ENCODE peak calls at places on chromosomes 12 and 14, in six cellular contexts. N, X, Z, I, M and E are unnamed samples.

GRCh38 chr12:89733579-89734201 is 25.1 kb upstream of the ATP2B1 start:
- DNase-seq in M (peak), I (peak), N (peak), Z (no peak), X (peak), E (no peak)

GRCh38 chr14:99534863-99535262 is 53.7 kb downstream of the CCNK start:
- DNase-seq in I (peak), N (no peak), Z (no peak), X (no peak), M (no peak), E (no peak)

GRCh38 chr12:95881331-95881955 is 22.7 kb downstream of the SNRPF start:
- DNase-seq in Z (no peak), X (no peak), M (no peak), N (peak), I (peak), E (no peak)

GRCh38 chr12:32115404-32116104 is 8.9 kb downstream of the BICD1 start:
- DNase-seq in Z (no peak), I (peak), M (no peak), N (peak), X (peak), E (peak)

GRCh38 chr12:103273645-103274044 is 222.1 kb downstream of the C12orf42 start:
- DNase-seq in M (no peak), N (no peak), X (no peak), I (no peak), Z (peak), E (no peak)

GRCh38 chr14:87181288-87181687 is 811.7 kb downstream of the GALC start:
- DNase-seq in X (no peak), Z (no peak), M (no peak), I (no peak), N (no peak), E (no peak)

GRCh38 chr12:12533238-12533829 is 29.3 kb downstream of the DUSP16 start:
- DNase-seq in Z (no peak), I (peak), M (no peak), N (no peak), X (no peak), E (no peak)

GRCh38 chr14:69081271-69081670 is 71.6 kb downstream of the DCAF5 start:
- DNase-seq in M (no peak), Z (no peak), X (no peak), I (no peak), N (no peak), E (no peak)

GRCh38 chr14:24481622-24482324 is 26.3 kb downstream of the CMA1 start:
- DNase-seq in I (no peak), M (no peak), Z (peak), X (peak), N (peak), E (no peak)

GRCh38 chr12:8985213-8985612 is 4.1 kb upstream of the KLRG1 start:
- DNase-seq in M (no peak), N (no peak), Z (no peak), I (no peak), X (no peak), E (no peak)

GRCh38 chr12:132520421-132521199 is 30.7 kb downstream of the FBRSL1 start:
- DNase-seq in N (no peak), I (no peak), X (no peak), Z (no peak), M (no peak), E (no peak)

GRCh38 chr12:97940629-97941028 is 478.0 kb downstream of the RMST start:
- DNase-seq in Z (no peak), N (no peak), X (no peak), I (no peak), M (no peak), E (no peak)

GRCh38 chr12:54337280-54337842 is 12.4 kb downstream of the COPZ1 start:
- DNase-seq in Z (no peak), N (no peak), X (no peak), I (no peak), M (no peak), E (no peak)

GRCh38 chr12:92552412-92553108 is 150.2 kb upstream of the PLEKHG7 start:
- DNase-seq in X (no peak), M (no peak), I (peak), N (peak), Z (no peak), E (no peak)

GRCh38 chr14:92885279-92886061 is 37.5 kb upstream of the CHGA start:
- DNase-seq in I (no peak), M (no peak), N (no peak), X (no peak), Z (no peak), E (no peak)

GRCh38 chr12:3115078-3115477 is 37.9 kb downstream of the TSPAN9 start:
- DNase-seq in Z (no peak), I (no peak), N (no peak), X (no peak), M (no peak), E (no peak)

GRCh38 chr12:77300815-77301214 is 235.4 kb upstream of the E2F7 start:
- DNase-seq in Z (no peak), X (no peak), M (no peak), N (no peak), I (no peak), E (no peak)

GRCh38 chr12:62922539-62922938 is 12.4 kb downstream of the PPM1H start:
- DNase-seq in I (no peak), X (peak), M (no peak), Z (no peak), N (no peak), E (no peak)

GRCh38 chr12:125140918-125141573 is 75.8 kb downstream of the AACS start:
- DNase-seq in I (peak), X (peak), M (no peak), Z (no peak), N (peak), E (no peak)

GRCh38 chr12:24057920-24058476 is 108.5 kb upstream of the SOX5 start:
- DNase-seq in I (no peak), M (no peak), N (no peak), X (no peak), Z (no peak), E (no peak)

GRCh38 chr12:1869145-1869544 is 48.8 kb downstream of the LRTM2 start:
- DNase-seq in Z (no peak), N (no peak), M (no peak), I (no peak), X (no peak), E (no peak)

GRCh38 chr12:64010069-64010686 is 165.7 kb downstream of the SRGAP1 start:
- DNase-seq in Z (no peak), N (peak), M (no peak), I (peak), X (peak), E (no peak)

GRCh38 chr14:99242238-99242637 is 29.8 kb downstream of the BCL11B start:
- DNase-seq in I (no peak), N (no peak), Z (no peak), X (no peak), M (no peak), E (no peak)

GRCh38 chr14:47438650-47439140 is 236.7 kb downstream of the MDGA2 start:
- DNase-seq in M (peak), N (no peak), Z (no peak), I (peak), X (peak), E (no peak)

GRCh38 chr14:93543766-93544165 is 113.0 kb downstream of the UNC79 start:
- DNase-seq in X (peak), M (no peak), I (no peak), N (peak), Z (peak), E (no peak)

GRCh38 chr12:54394281-54394719 is 9.8 kb upstream of the ZNF385A start:
- DNase-seq in M (peak), Z (peak), N (peak), I (peak), X (peak), E (peak)

GRCh38 chr14:24398943-24399801 is at the start of gene NYNRIN:
- DNase-seq in I (peak), X (no peak), Z (no peak), M (no peak), N (peak), E (peak)

GRCh38 chr14:74190910-74191575 is 48.2 kb upstream of the VSX2 start:
- DNase-seq in X (no peak), Z (no peak), N (peak), I (peak), M (no peak), E (no peak)

GRCh38 chr14:34161351-34162169 is 210.7 kb upstream of the EGLN3 start:
- DNase-seq in N (no peak), Z (no peak), I (peak), M (no peak), X (peak), E (no peak)

GRCh38 chr12:95648990-95649791 is 97.9 kb upstream of the USP44 start:
- DNase-seq in Z (no peak), I (peak), N (peak), X (peak), M (no peak), E (peak)

GRCh38 chr14:52119030-52119429 is 50.2 kb upstream of the NID2 start:
- DNase-seq in I (no peak), X (no peak), N (no peak), Z (no peak), M (no peak), E (no peak)

GRCh38 chr14:84272290-84272721 is 1257.6 kb upstream of the FLRT2 start:
- DNase-seq in I (no peak), X (no peak), N (peak), M (peak), Z (no peak), E (no peak)

GRCh38 chr12:44889162-44889561 is 13.0 kb upstream of the NELL2 start:
- DNase-seq in Z (no peak), X (no peak), M (no peak), N (no peak), I (no peak), E (no peak)

GRCh38 chr12:95710386-95710785 is 80.2 kb downstream of the NTN4 start:
- DNase-seq in N (no peak), X (no peak), M (no peak), Z (no peak), I (no peak), E (no peak)

GRCh38 chr12:123936956-123937706 is 35.5 kb downstream of the CCDC92 start:
- DNase-seq in I (no peak), M (no peak), X (no peak), Z (no peak), N (no peak), E (peak)

GRCh38 chr12:112616469-112617190 is 174.9 kb upstream of the RPH3A start:
- DNase-seq in Z (no peak), I (no peak), M (no peak), X (no peak), N (no peak), E (no peak)

DNA sequence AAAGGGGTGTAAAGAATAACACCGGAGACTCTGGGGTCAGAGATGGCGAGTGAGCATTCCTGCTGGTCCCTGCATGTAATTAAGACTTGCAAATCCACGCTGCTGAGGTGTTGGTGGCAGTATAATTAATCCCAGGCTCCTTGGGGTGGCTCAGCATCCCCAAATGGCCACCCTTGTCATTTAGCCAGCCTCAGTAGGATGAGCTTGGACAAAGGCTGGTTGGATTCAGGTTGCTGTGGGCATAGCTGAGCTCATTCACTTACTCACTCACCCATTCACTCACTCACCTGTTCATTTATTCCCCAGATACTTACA is 174.4 kb upstream of the RPH3A start:
- DNase-seq in N (no peak), I (no peak), Z (no peak), X (no peak), M (no peak), E (no peak)
- H3K9ac ChIP-seq in N (no peak), I (no peak), Z (no peak), X (no peak), M (no peak), E (no peak)

GRCh38 chr12:75481774-75482173 is 1.2 kb downstream of the GLIPR1 start:
- DNase-seq in Z (no peak), X (no peak), I (peak), N (peak), M (no peak), E (no peak)
- H3K9ac ChIP-seq in Z (peak), X (peak), I (peak), N (peak), M (no peak), E (no peak)

GRCh38 chr12:107847430-107847829 is 72.9 kb downstream of the ASCL4 start:
- DNase-seq in M (no peak), X (no peak), N (no peak), Z (no peak), I (peak), E (no peak)

GRCh38 chr12:107843351-107844311 is 69.1 kb downstream of the ASCL4 start:
- DNase-seq in X (no peak), Z (no peak), M (no peak), I (peak), N (no peak), E (peak)

GRCh38 chr12:107845980-107846659 is 71.6 kb downstream of the ASCL4 start:
- DNase-seq in X (no peak), I (no peak), Z (no peak), N (no peak), M (no peak), E (no peak)

GRCh38 chr12:107845226-107845979 is 70.9 kb downstream of the ASCL4 start:
- DNase-seq in Z (no peak), M (no peak), I (no peak), X (no peak), N (no peak), E (no peak)

DNA sequence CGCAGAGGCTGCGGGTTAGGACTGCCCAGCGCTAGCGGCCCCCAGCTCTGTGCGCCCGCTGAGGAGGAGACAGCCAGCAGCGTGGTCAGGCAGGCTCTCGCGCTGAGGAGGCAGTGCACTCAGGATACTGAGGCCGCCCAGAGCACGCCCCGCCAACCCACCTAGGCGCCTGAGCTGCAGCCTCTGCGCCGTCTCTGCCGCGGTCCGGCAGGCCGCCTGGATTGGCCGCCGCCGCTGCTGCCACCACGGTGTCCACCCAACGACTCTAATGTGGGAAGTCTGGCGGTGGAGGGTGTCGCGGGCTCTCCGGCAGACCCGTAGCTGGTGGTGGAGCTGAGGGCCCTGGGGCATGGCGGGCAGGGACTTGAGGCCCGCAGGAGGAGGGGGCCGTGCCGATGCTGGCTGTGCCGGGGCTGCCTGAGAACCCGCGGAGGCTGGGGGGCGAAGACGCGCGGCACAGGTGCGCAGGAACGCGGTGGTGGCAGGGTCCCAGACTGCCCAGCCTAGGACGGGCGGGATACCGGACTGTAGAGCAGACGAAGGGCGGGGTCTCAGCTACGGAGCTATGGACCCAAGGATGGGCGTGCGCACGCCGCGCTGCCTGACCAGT is 69.9 kb downstream of the ASCL4 start:
- DNase-seq in N (no peak), Z (no peak), X (no peak), I (no peak), M (no peak), E (peak)
- H3K9ac ChIP-seq in N (no peak), Z (no peak), X (no peak), I (no peak), M (no peak), E (no peak)

DNA sequence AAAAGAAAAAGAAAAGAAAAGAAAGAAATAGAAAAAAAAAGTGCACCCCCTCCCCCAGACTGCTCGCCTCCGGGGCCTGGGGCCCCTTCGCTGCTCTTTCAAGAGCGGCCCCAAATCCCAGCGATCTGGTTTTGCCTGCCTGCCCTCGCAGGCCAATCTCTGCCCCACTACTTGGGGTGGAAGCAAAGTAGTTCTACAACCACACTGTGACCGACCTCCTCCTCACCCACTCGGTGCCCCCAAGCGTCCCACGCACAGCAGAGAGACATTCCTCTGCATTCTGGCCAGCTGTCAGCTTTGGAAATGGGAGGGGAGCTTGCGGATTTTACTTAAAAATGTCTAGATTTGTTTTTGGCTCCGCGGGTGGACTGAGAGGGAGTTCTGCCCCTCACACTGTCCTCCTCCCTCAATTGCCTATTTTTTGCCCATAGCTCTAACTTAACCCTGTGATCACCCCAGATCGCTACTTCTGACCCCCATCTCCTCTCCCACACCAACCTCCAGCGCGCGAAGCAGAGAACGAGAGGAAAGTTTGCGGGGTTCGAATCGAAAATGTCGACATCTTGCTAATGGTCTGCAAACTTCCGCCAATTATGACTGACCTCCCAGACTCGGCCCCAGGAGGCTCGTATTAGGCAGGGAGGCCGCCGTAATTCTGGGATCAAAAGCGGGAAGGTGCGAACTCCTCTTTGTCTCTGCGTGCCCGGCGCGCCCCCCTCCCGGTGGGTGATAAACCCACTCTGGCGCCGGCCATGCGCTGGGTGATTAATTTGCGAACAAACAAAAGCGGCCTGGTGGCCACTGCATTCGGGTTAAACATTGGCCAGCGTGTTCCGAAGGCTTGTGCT is 2.7 kb upstream of the TBX3 start:
- DNase-seq in I (no peak), N (no peak), M (no peak), X (no peak), Z (no peak), E (peak)
- H3K9ac ChIP-seq in I (no peak), N (peak), M (no peak), X (no peak), Z (no peak), E (no peak)

DNA sequence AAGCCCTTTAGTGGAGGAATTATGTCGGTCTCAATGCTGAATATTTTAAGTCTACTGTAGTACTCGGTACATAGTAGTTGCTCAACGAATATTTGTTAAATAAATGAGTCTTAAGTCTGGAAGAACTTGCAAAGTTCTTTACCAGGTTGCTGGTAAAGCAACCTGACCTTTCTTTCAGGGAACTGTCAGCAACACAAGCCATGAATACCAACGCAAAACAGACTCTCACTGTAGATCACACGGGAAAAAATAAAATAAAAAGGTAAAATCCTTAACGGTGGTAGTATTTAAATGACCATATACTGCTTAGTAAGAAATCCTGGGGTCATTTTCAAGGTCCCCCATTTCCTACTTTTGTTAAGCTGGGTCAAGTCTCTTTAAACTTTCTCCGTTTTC is 447 bp upstream of the NUBPL start:
- DNase-seq in N (no peak), M (no peak), Z (no peak), X (no peak), I (no peak), E (no peak)
- H3K9ac ChIP-seq in N (peak), M (peak), Z (peak), X (peak), I (peak), E (peak)

GRCh38 chr12:71214511-71215285 is 56.9 kb upstream of the TSPAN8 start:
- DNase-seq in Z (no peak), X (no peak), M (no peak), I (peak), N (no peak), E (no peak)
- H3K9ac ChIP-seq in Z (no peak), X (no peak), M (no peak), I (no peak), N (no peak), E (no peak)